ENCODE peak calls at places on chromosomes 12 and 14, in five cellular contexts. A, R, J, O and B are unnamed samples.

GRCh38 chr12:12072064-12072760 is 1.5 kb downstream of the BCL2L14 start:
- DNase-seq in A (no peak), R (no peak), J (peak), O (no peak), B (no peak)

GRCh38 chr12:115433014-115433634 is 749.1 kb upstream of the TBX3 start:
- DNase-seq in A (no peak), R (no peak), J (no peak), O (no peak), B (no peak)

GRCh38 chr14:76346391-76347160 is 29.4 kb upstream of the ESRRB start:
- DNase-seq in A (no peak), R (peak), J (no peak), O (no peak), B (peak)

GRCh38 chr12:11822071-11822818 is 172.8 kb downstream of the ETV6 start:
- DNase-seq in A (no peak), R (peak), J (no peak), O (no peak), B (peak)

GRCh38 chr14:72665259-72665658 is 228.6 kb downstream of the DPF3 start:
- DNase-seq in A (no peak), R (peak), J (no peak), O (no peak), B (peak)

GRCh38 chr12:52022841-52023181 is 16.1 kb downstream of the TAMALIN start:
- DNase-seq in A (no peak), R (no peak), J (peak), O (no peak), B (no peak)

GRCh38 chr12:27424631-27425230 is 21.8 kb upstream of the SMCO2 start:
- DNase-seq in A (peak), R (peak), J (no peak), O (no peak), B (peak)

GRCh38 chr12:27899151-27899661 is 73.3 kb downstream of the PTHLH start:
- DNase-seq in A (peak), R (peak), J (no peak), O (no peak), B (peak)

GRCh38 chr14:79568566-79568965 is 642.7 kb downstream of the DIO2 start:
- DNase-seq in A (no peak), R (no peak), J (no peak), O (no peak), B (no peak)

GRCh38 chr12:75130811-75131210 is 78.8 kb downstream of the KCNC2 start:
- DNase-seq in A (no peak), R (no peak), J (no peak), O (no peak), B (peak)

GRCh38 chr14:104521816-104522745 is 57.5 kb upstream of the C14orf180 start:
- DNase-seq in A (no peak), R (no peak), J (no peak), O (no peak), B (no peak)

GRCh38 chr12:123152823-123153222 is 1.9 kb upstream of the PITPNM2 start:
- DNase-seq in A (no peak), R (no peak), J (no peak), O (no peak), B (no peak)

GRCh38 chr14:52875707-52876106 is 75.1 kb downstream of the FERMT2 start:
- DNase-seq in A (no peak), R (no peak), J (no peak), O (no peak), B (no peak)

GRCh38 chr14:101780887-101781239 is 19.4 kb downstream of the PPP2R5C start:
- DNase-seq in A (no peak), R (no peak), J (no peak), O (no peak), B (no peak)

GRCh38 chr12:48899651-48900050 is 25.6 kb downstream of the FKBP11 start:
- DNase-seq in A (no peak), R (no peak), J (no peak), O (no peak), B (no peak)

GRCh38 chr12:48901278-48901677 is 24.0 kb downstream of the FKBP11 start:
- DNase-seq in A (no peak), R (no peak), J (no peak), O (no peak), B (peak)

GRCh38 chr12:48907243-48907642 is 18.0 kb downstream of the FKBP11 start:
- DNase-seq in A (no peak), R (no peak), J (no peak), O (no peak), B (no peak)

GRCh38 chr12:48903982-48904411 is 21.3 kb downstream of the FKBP11 start:
- DNase-seq in A (no peak), R (peak), J (peak), O (peak), B (peak)

DNA sequence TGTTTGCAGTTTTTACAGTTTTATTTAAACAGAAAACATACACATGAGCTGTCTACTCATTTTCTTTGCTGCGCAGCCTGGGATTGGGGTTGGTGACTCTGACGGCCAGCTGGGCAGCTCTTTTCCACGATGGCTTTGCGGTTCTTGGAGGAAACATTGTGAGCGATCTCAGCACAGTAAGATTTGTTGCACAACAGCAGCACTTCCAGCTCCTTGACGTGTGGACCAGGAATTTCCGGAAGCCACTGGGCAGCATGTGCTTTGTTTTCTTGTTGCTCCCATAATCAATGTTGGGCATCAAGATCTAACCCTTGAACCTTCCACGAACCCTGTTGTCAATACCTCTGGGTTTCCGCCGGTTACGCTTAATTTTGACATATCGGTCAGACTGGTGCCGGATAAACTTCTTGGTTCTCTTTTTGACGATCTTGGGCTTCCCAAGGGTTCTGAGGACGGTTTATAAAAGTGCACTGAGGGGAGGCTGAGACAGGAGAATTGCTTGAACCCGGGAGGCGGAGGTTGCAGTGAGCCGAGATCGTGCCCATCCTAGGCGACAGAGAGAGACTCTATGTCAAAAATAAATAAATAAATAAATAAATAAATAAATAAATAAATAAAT is 21.8 kb downstream of the FKBP11 start:
- DNase-seq in A (no peak), R (peak), J (no peak), O (no peak), B (peak)
- TF ChIP-seq CTCF in A (no peak), R (no peak), J (no peak), O (no peak), B (no peak)

GRCh38 chr12:6771091-6771495 is 1.2 kb upstream of the LAG3 start:
- DNase-seq in A (no peak), R (no peak), J (no peak), O (no peak), B (no peak)
- H3K4me3 ChIP-seq in A (no peak), R (no peak), J (no peak), O (no peak), B (no peak)

GRCh38 chr14:89955022-89955414 is 488 bp upstream of the EFCAB11 start:
- DNase-seq in A (no peak), R (no peak), J (no peak), O (no peak), B (no peak)

GRCh38 chr14:89952581-89952980 is 1.9 kb downstream of the EFCAB11 start:
- DNase-seq in A (no peak), R (no peak), J (no peak), O (no peak), B (no peak)

GRCh38 chr14:89955418-89956293 is at the start of gene TDP1:
- DNase-seq in A (peak), R (peak), J (peak), O (peak), B (peak)

GRCh38 chr14:89953602-89954001 is 928 bp downstream of the EFCAB11 start:
- DNase-seq in A (no peak), R (no peak), J (no peak), O (no peak), B (no peak)

GRCh38 chr14:89954045-89955021 is at the start of gene EFCAB11:
- DNase-seq in A (peak), R (peak), J (peak), O (peak), B (peak)
- TF ChIP-seq CTCF in A (no peak), R (no peak), J (no peak), O (no peak), B (no peak)

DNA sequence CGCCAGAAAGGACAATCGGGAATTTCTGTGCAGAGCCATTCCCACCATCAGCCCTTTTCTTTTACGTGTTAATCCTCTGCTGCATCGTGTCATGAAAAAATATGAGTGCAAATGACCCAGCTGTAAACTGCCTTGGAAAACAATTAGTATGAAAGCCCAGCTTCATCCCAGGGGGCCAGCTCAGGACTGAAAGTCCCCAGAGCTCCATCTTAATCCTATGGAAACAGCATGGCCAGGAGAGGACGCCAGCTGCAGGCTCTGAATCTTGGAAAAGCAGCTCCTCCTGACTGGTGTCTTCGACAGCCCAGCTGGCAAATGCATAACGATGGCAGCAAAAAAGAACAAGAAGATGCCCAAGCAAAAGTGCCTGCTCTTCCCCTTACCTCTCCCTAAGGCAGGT is 191.5 kb downstream of the NTF3 start:
- DNase-seq in A (no peak), R (no peak), J (no peak), O (no peak), B (no peak)
- H3K4me3 ChIP-seq in A (no peak), R (no peak), J (no peak), O (no peak), B (no peak)

GRCh38 chr14:89061696-89062095 is 237.2 kb downstream of the TTC8 start:
- DNase-seq in A (no peak), R (no peak), J (no peak), O (no peak), B (no peak)

GRCh38 chr14:89065879-89066278 is 241.4 kb downstream of the TTC8 start:
- DNase-seq in A (no peak), R (no peak), J (no peak), O (no peak), B (no peak)

GRCh38 chr14:89067293-89067972 is 243.0 kb downstream of the TTC8 start:
- DNase-seq in A (no peak), R (no peak), J (no peak), O (no peak), B (no peak)
- TF ChIP-seq CTCF in A (no peak), R (no peak), J (no peak), O (no peak), B (no peak)

GRCh38 chr12:95600567-95600966 is 49.3 kb upstream of the USP44 start:
- DNase-seq in A (no peak), R (peak), J (no peak), O (peak), B (no peak)
- H3K4me3 ChIP-seq in A (no peak), R (no peak), J (no peak), O (no peak), B (no peak)

GRCh38 chr12:126668961-126669360 is 1598.0 kb upstream of the TMEM132C start:
- DNase-seq in A (no peak), R (peak), J (no peak), O (no peak), B (peak)

GRCh38 chr12:126667340-126667739 is 1599.6 kb upstream of the TMEM132C start:
- DNase-seq in A (no peak), R (peak), J (no peak), O (no peak), B (peak)

GRCh38 chr12:126668538-126668937 is 1598.4 kb upstream of the TMEM132C start:
- DNase-seq in A (no peak), R (peak), J (no peak), O (no peak), B (peak)

GRCh38 chr12:126663304-126664094 is 1598.3 kb downstream of the AACS start:
- DNase-seq in A (no peak), R (no peak), J (no peak), O (no peak), B (no peak)
- TF ChIP-seq CTCF in A (peak), R (peak), J (no peak), O (no peak), B (no peak)

GRCh38 chr12:47111854-47112253 is 32.1 kb upstream of the AMIGO2 start:
- DNase-seq in A (no peak), R (no peak), J (no peak), O (no peak), B (no peak)
- H3K4me3 ChIP-seq in A (no peak), R (no peak), J (no peak), O (no peak), B (no peak)